ENCODE peak calls at places on chromosome 14, in nine cellular contexts. One of them, this sample, is unnamed.

GRCh38 chr14:105581551-105582341 is 55.4 kb downstream of the TMEM121 start:
- DNase-seq in islet precursor cell: peak
- DNase-seq in AG08395: no peak
- DNase-seq in DMS53: no peak
- DNase-seq in activated CD4-positive, alpha-beta memory T cell treated with anti-CD3 and anti-CD28 coated beads for 36 hours: no peak
- DNase-seq in substantia nigra: no peak
- DNase-seq in NCI-H748 treated with DMSO at 0.1 percent for 48 hours: no peak
- DNase-seq in non-pigmented ciliary epithelial cell: no peak
- DNase-seq in neural progenitor cell: no peak
- DNase-seq in this sample: no peak

GRCh38 chr14:61854898-61855297 is 92.7 kb downstream of the SNAPC1 start:
- DNase-seq in islet precursor cell: no peak
- DNase-seq in AG08395: no peak
- DNase-seq in DMS53: no peak
- DNase-seq in activated CD4-positive, alpha-beta memory T cell treated with anti-CD3 and anti-CD28 coated beads for 36 hours: no peak
- DNase-seq in substantia nigra: no peak
- DNase-seq in NCI-H748 treated with DMSO at 0.1 percent for 48 hours: no peak
- DNase-seq in non-pigmented ciliary epithelial cell: no peak
- DNase-seq in neural progenitor cell: no peak
- DNase-seq in this sample: no peak

GRCh38 chr14:92161521-92161920 is 39.8 kb downstream of the CPSF2 start:
- DNase-seq in islet precursor cell: no peak
- DNase-seq in AG08395: no peak
- DNase-seq in DMS53: no peak
- DNase-seq in activated CD4-positive, alpha-beta memory T cell treated with anti-CD3 and anti-CD28 coated beads for 36 hours: no peak
- DNase-seq in substantia nigra: no peak
- DNase-seq in NCI-H748 treated with DMSO at 0.1 percent for 48 hours: no peak
- DNase-seq in non-pigmented ciliary epithelial cell: no peak
- DNase-seq in neural progenitor cell: no peak
- DNase-seq in this sample: no peak

GRCh38 chr14:34837801-34838322 is 37.3 kb downstream of the BAZ1A start:
- DNase-seq in islet precursor cell: no peak
- DNase-seq in AG08395: no peak
- DNase-seq in DMS53: no peak
- DNase-seq in activated CD4-positive, alpha-beta memory T cell treated with anti-CD3 and anti-CD28 coated beads for 36 hours: no peak
- DNase-seq in substantia nigra: no peak
- DNase-seq in NCI-H748 treated with DMSO at 0.1 percent for 48 hours: no peak
- DNase-seq in non-pigmented ciliary epithelial cell: no peak
- DNase-seq in neural progenitor cell: no peak
- DNase-seq in this sample: no peak

GRCh38 chr14:99258341-99258781 is 13.6 kb downstream of the BCL11B start:
- DNase-seq in islet precursor cell: peak
- DNase-seq in AG08395: no peak
- DNase-seq in DMS53: no peak
- DNase-seq in activated CD4-positive, alpha-beta memory T cell treated with anti-CD3 and anti-CD28 coated beads for 36 hours: no peak
- DNase-seq in substantia nigra: no peak
- DNase-seq in NCI-H748 treated with DMSO at 0.1 percent for 48 hours: no peak
- DNase-seq in non-pigmented ciliary epithelial cell: no peak
- DNase-seq in neural progenitor cell: no peak
- DNase-seq in this sample: no peak

GRCh38 chr14:80003138-80003537 is 208.2 kb downstream of the DIO2 start:
- DNase-seq in islet precursor cell: no peak
- DNase-seq in AG08395: no peak
- DNase-seq in DMS53: peak
- DNase-seq in activated CD4-positive, alpha-beta memory T cell treated with anti-CD3 and anti-CD28 coated beads for 36 hours: no peak
- DNase-seq in substantia nigra: no peak
- DNase-seq in NCI-H748 treated with DMSO at 0.1 percent for 48 hours: peak
- DNase-seq in non-pigmented ciliary epithelial cell: no peak
- DNase-seq in neural progenitor cell: no peak
- DNase-seq in this sample: peak

GRCh38 chr14:100967178-100967577 is 63.7 kb upstream of the RTL1 start:
- DNase-seq in islet precursor cell: no peak
- DNase-seq in AG08395: no peak
- DNase-seq in DMS53: no peak
- DNase-seq in activated CD4-positive, alpha-beta memory T cell treated with anti-CD3 and anti-CD28 coated beads for 36 hours: no peak
- DNase-seq in substantia nigra: no peak
- DNase-seq in NCI-H748 treated with DMSO at 0.1 percent for 48 hours: no peak
- DNase-seq in non-pigmented ciliary epithelial cell: no peak
- DNase-seq in neural progenitor cell: no peak
- DNase-seq in this sample: no peak

GRCh38 chr14:69650948-69651369 is 39.6 kb downstream of the SUSD6 start:
- DNase-seq in islet precursor cell: peak
- DNase-seq in AG08395: no peak
- DNase-seq in DMS53: no peak
- DNase-seq in activated CD4-positive, alpha-beta memory T cell treated with anti-CD3 and anti-CD28 coated beads for 36 hours: no peak
- DNase-seq in substantia nigra: no peak
- DNase-seq in NCI-H748 treated with DMSO at 0.1 percent for 48 hours: no peak
- DNase-seq in non-pigmented ciliary epithelial cell: no peak
- DNase-seq in neural progenitor cell: no peak
- DNase-seq in this sample: peak

GRCh38 chr14:101567252-101567651 is 6.0 kb downstream of the DIO3 start:
- DNase-seq in islet precursor cell: no peak
- DNase-seq in AG08395: no peak
- DNase-seq in DMS53: no peak
- DNase-seq in activated CD4-positive, alpha-beta memory T cell treated with anti-CD3 and anti-CD28 coated beads for 36 hours: no peak
- DNase-seq in substantia nigra: no peak
- DNase-seq in NCI-H748 treated with DMSO at 0.1 percent for 48 hours: no peak
- DNase-seq in non-pigmented ciliary epithelial cell: no peak
- DNase-seq in neural progenitor cell: no peak
- DNase-seq in this sample: no peak

GRCh38 chr14:93916476-93916875 is 10.7 kb upstream of the FAM181A start:
- DNase-seq in islet precursor cell: no peak
- DNase-seq in AG08395: no peak
- DNase-seq in DMS53: no peak
- DNase-seq in activated CD4-positive, alpha-beta memory T cell treated with anti-CD3 and anti-CD28 coated beads for 36 hours: no peak
- DNase-seq in substantia nigra: no peak
- DNase-seq in NCI-H748 treated with DMSO at 0.1 percent for 48 hours: no peak
- DNase-seq in non-pigmented ciliary epithelial cell: no peak
- DNase-seq in neural progenitor cell: no peak
- DNase-seq in this sample: no peak

GRCh38 chr14:50040401-50040775 is 76.0 kb downstream of the VCPKMT start:
- DNase-seq in islet precursor cell: peak
- DNase-seq in AG08395: peak
- DNase-seq in DMS53: peak
- DNase-seq in activated CD4-positive, alpha-beta memory T cell treated with anti-CD3 and anti-CD28 coated beads for 36 hours: peak
- DNase-seq in substantia nigra: no peak
- DNase-seq in NCI-H748 treated with DMSO at 0.1 percent for 48 hours: no peak
- DNase-seq in non-pigmented ciliary epithelial cell: no peak
- DNase-seq in neural progenitor cell: no peak
- DNase-seq in this sample: peak

GRCh38 chr14:20400589-20400964 is 12.7 kb downstream of the TEP1 start:
- DNase-seq in islet precursor cell: no peak
- DNase-seq in AG08395: no peak
- DNase-seq in DMS53: no peak
- DNase-seq in activated CD4-positive, alpha-beta memory T cell treated with anti-CD3 and anti-CD28 coated beads for 36 hours: no peak
- DNase-seq in substantia nigra: no peak
- DNase-seq in NCI-H748 treated with DMSO at 0.1 percent for 48 hours: no peak
- DNase-seq in non-pigmented ciliary epithelial cell: no peak
- DNase-seq in neural progenitor cell: no peak
- DNase-seq in this sample: no peak

GRCh38 chr14:55160989-55161388 is 30.4 kb downstream of the DLGAP5 start:
- DNase-seq in islet precursor cell: no peak
- DNase-seq in AG08395: peak
- DNase-seq in DMS53: peak
- DNase-seq in activated CD4-positive, alpha-beta memory T cell treated with anti-CD3 and anti-CD28 coated beads for 36 hours: no peak
- DNase-seq in substantia nigra: no peak
- DNase-seq in NCI-H748 treated with DMSO at 0.1 percent for 48 hours: peak
- DNase-seq in non-pigmented ciliary epithelial cell: no peak
- DNase-seq in neural progenitor cell: no peak
- DNase-seq in this sample: peak

GRCh38 chr14:68341765-68342212 is 451.1 kb downstream of the ZFP36L1 start:
- DNase-seq in islet precursor cell: no peak
- DNase-seq in AG08395: no peak
- DNase-seq in DMS53: no peak
- DNase-seq in activated CD4-positive, alpha-beta memory T cell treated with anti-CD3 and anti-CD28 coated beads for 36 hours: no peak
- DNase-seq in substantia nigra: no peak
- DNase-seq in NCI-H748 treated with DMSO at 0.1 percent for 48 hours: no peak
- DNase-seq in non-pigmented ciliary epithelial cell: no peak
- DNase-seq in neural progenitor cell: no peak
- DNase-seq in this sample: peak

GRCh38 chr14:54116972-54117371 is 160.3 kb upstream of the BMP4 start:
- DNase-seq in islet precursor cell: no peak
- DNase-seq in AG08395: peak
- DNase-seq in DMS53: no peak
- DNase-seq in activated CD4-positive, alpha-beta memory T cell treated with anti-CD3 and anti-CD28 coated beads for 36 hours: no peak
- DNase-seq in substantia nigra: no peak
- DNase-seq in NCI-H748 treated with DMSO at 0.1 percent for 48 hours: no peak
- DNase-seq in non-pigmented ciliary epithelial cell: peak
- DNase-seq in neural progenitor cell: no peak
- DNase-seq in this sample: no peak

GRCh38 chr14:23562822-23563472 is 4.6 kb downstream of the AP1G2 start:
- DNase-seq in islet precursor cell: peak
- DNase-seq in AG08395: peak
- DNase-seq in DMS53: peak
- DNase-seq in activated CD4-positive, alpha-beta memory T cell treated with anti-CD3 and anti-CD28 coated beads for 36 hours: peak
- DNase-seq in substantia nigra: peak
- DNase-seq in NCI-H748 treated with DMSO at 0.1 percent for 48 hours: peak
- DNase-seq in non-pigmented ciliary epithelial cell: no peak
- DNase-seq in neural progenitor cell: peak
- DNase-seq in this sample: peak

GRCh38 chr14:95440951-95441350 is 75.5 kb downstream of the SYNE3 start:
- DNase-seq in islet precursor cell: peak
- DNase-seq in AG08395: peak
- DNase-seq in DMS53: no peak
- DNase-seq in activated CD4-positive, alpha-beta memory T cell treated with anti-CD3 and anti-CD28 coated beads for 36 hours: no peak
- DNase-seq in substantia nigra: no peak
- DNase-seq in NCI-H748 treated with DMSO at 0.1 percent for 48 hours: no peak
- DNase-seq in non-pigmented ciliary epithelial cell: no peak
- DNase-seq in neural progenitor cell: no peak
- DNase-seq in this sample: no peak

GRCh38 chr14:51552275-51552674 is 99.4 kb upstream of the FRMD6 start:
- DNase-seq in islet precursor cell: no peak
- DNase-seq in AG08395: no peak
- DNase-seq in DMS53: peak
- DNase-seq in activated CD4-positive, alpha-beta memory T cell treated with anti-CD3 and anti-CD28 coated beads for 36 hours: no peak
- DNase-seq in substantia nigra: no peak
- DNase-seq in NCI-H748 treated with DMSO at 0.1 percent for 48 hours: no peak
- DNase-seq in non-pigmented ciliary epithelial cell: no peak
- DNase-seq in neural progenitor cell: peak
- DNase-seq in this sample: peak

GRCh38 chr14:45786266-45786665 is 533.3 kb upstream of the MIS18BP1 start:
- DNase-seq in islet precursor cell: no peak
- DNase-seq in AG08395: no peak
- DNase-seq in DMS53: no peak
- DNase-seq in activated CD4-positive, alpha-beta memory T cell treated with anti-CD3 and anti-CD28 coated beads for 36 hours: no peak
- DNase-seq in substantia nigra: no peak
- DNase-seq in NCI-H748 treated with DMSO at 0.1 percent for 48 hours: no peak
- DNase-seq in non-pigmented ciliary epithelial cell: no peak
- DNase-seq in neural progenitor cell: no peak
- DNase-seq in this sample: no peak

GRCh38 chr14:61652526-61653262 is 42.6 kb upstream of the HIF1A start:
- DNase-seq in islet precursor cell: no peak
- DNase-seq in AG08395: no peak
- DNase-seq in DMS53: no peak
- DNase-seq in activated CD4-positive, alpha-beta memory T cell treated with anti-CD3 and anti-CD28 coated beads for 36 hours: no peak
- DNase-seq in substantia nigra: no peak
- DNase-seq in NCI-H748 treated with DMSO at 0.1 percent for 48 hours: no peak
- DNase-seq in non-pigmented ciliary epithelial cell: no peak
- DNase-seq in neural progenitor cell: no peak
- DNase-seq in this sample: peak

GRCh38 chr14:36647827-36648753 is 13.6 kb upstream of the PAX9 start:
- DNase-seq in islet precursor cell: peak
- DNase-seq in AG08395: peak
- DNase-seq in DMS53: peak
- DNase-seq in activated CD4-positive, alpha-beta memory T cell treated with anti-CD3 and anti-CD28 coated beads for 36 hours: no peak
- DNase-seq in substantia nigra: no peak
- DNase-seq in NCI-H748 treated with DMSO at 0.1 percent for 48 hours: peak
- DNase-seq in non-pigmented ciliary epithelial cell: no peak
- DNase-seq in neural progenitor cell: peak
- DNase-seq in this sample: peak